ENCODE peak calls at places on chromosome 9, in eight cellular contexts. Y is heart left ventricle, B is right lobe of liver, G is thyroid gland, T is A549, Z is esophagus squamous epithelium, O is sigmoid colon, Q is uterus. C is an unnamed sample. For H3K4me1, the result is how much of the 10 kb centered on the place peaks cover.

GRCh38 chr9:35836595-35836994 is 7.6 kb downstream of the TMEM8B start:
- DNase-seq in Z (no peak), Q (no peak), Y (no peak), G (no peak), O (peak), B (no peak), T (no peak), C (no peak)

GRCh38 chr9:131738838-131739191 is 1.1 kb downstream of the RAPGEF1 start:
- DNase-seq in Y (no peak), T (no peak), B (peak), G (peak), O (no peak), Z (no peak), Q (no peak), C (peak)

GRCh38 chr9:2181794-2182193 is 166.6 kb downstream of the SMARCA2 start:
- DNase-seq in Q (no peak), T (peak), Y (no peak), Z (no peak), B (no peak), O (no peak), G (peak), C (peak)

GRCh38 chr9:98080346-98080745 is 23.8 kb downstream of the NANS start:
- DNase-seq in G (no peak), Z (no peak), Y (no peak), O (no peak), Q (no peak), T (no peak), B (no peak), C (no peak)

GRCh38 chr9:5042661-5043178 is 57.6 kb downstream of the JAK2 start:
- DNase-seq in O (no peak), Z (no peak), B (no peak), T (no peak), Y (no peak), G (no peak), Q (no peak), C (no peak)

GRCh38 chr9:135039916-135040645 is 47.4 kb upstream of the OLFM1 start:
- DNase-seq in Y (no peak), Z (no peak), B (no peak), G (peak), T (no peak), O (peak), Q (no peak), C (peak)

GRCh38 chr9:115015018-115015635 is 84.7 kb upstream of the TNFSF8 start:
- DNase-seq in O (no peak), T (peak), Q (no peak), Y (no peak), Z (no peak), B (no peak), G (peak), C (peak)

GRCh38 chr9:124309665-124310064 is 51.9 kb downstream of the NEK6 start:
- DNase-seq in T (peak), G (no peak), Y (no peak), Q (peak), B (no peak), O (no peak), Z (no peak), C (no peak)

GRCh38 chr9:3939820-3940219 is 360.0 kb downstream of the GLIS3 start:
- DNase-seq in O (no peak), B (no peak), T (no peak), Z (no peak), Q (no peak), Y (no peak), G (no peak), C (no peak)

GRCh38 chr9:94799578-94800264 is 73.2 kb downstream of the AOPEP start:
- DNase-seq in Z (no peak), T (peak), O (no peak), B (no peak), Q (no peak), G (no peak), Y (no peak), C (no peak)

GRCh38 chr9:95091574-95091970 is 225.9 kb downstream of the FANCC start:
- DNase-seq in Y (no peak), G (peak), T (peak), O (no peak), B (no peak), Q (no peak), Z (no peak), C (no peak)

GRCh38 chr9:134775552-134775951 is 105.1 kb upstream of the FCN2 start:
- DNase-seq in Y (no peak), G (peak), B (no peak), Q (no peak), O (no peak), Z (no peak), T (no peak), C (no peak)

GRCh38 chr9:78314953-78315870 is 18.3 kb downstream of the PSAT1 start:
- DNase-seq in Y (no peak), B (no peak), T (no peak), G (no peak), Q (no peak), Z (no peak), O (no peak), C (no peak)

GRCh38 chr9:6184749-6185645 is 30.6 kb upstream of the IL33 start:
- DNase-seq in G (peak), Y (peak), T (no peak), Q (peak), B (no peak), O (no peak), Z (no peak), C (no peak)

GRCh38 chr9:130997395-130997684 is 11.6 kb upstream of the LAMC3 start:
- DNase-seq in T (no peak), Q (no peak), Z (no peak), O (no peak), Y (no peak), B (no peak), G (no peak), C (no peak)

GRCh38 chr9:77946969-77947368 is 84.6 kb downstream of the GNAQ start:
- DNase-seq in G (no peak), Z (no peak), Q (no peak), T (no peak), B (no peak), Y (no peak), O (no peak), C (no peak)

GRCh38 chr9:78605029-78605930 is 308.4 kb downstream of the PSAT1 start:
- DNase-seq in Q (no peak), Y (no peak), O (no peak), T (no peak), G (no peak), Z (no peak), B (no peak), C (no peak)

GRCh38 chr9:3912260-3912659 is 386.5 kb upstream of the RFX3 start:
- DNase-seq in G (no peak), B (no peak), Q (no peak), Y (no peak), T (no peak), Z (no peak), O (no peak), C (no peak)

GRCh38 chr9:13529321-13530104 is 250.0 kb upstream of the MPDZ start:
- DNase-seq in B (no peak), O (no peak), Y (no peak), Z (no peak), T (no peak), Q (no peak), G (no peak), C (no peak)

GRCh38 chr9:93071464-93071863 is 13.0 kb downstream of the SUSD3 start:
- DNase-seq in B (no peak), O (no peak), Q (peak), G (no peak), Z (no peak), Y (no peak), T (peak), C (no peak)

GRCh38 chr9:137619240-137620090 is 660 bp downstream of the EHMT1 start:
- DNase-seq in Q (no peak), B (peak), T (no peak), G (peak), O (peak), Z (no peak), Y (no peak), C (no peak)

GRCh38 chr9:82363666-82364065 is 375.1 kb downstream of the SPATA31D1 start:
- DNase-seq in Y (no peak), G (no peak), T (no peak), Q (no peak), O (no peak), B (no peak), Z (no peak), C (no peak)

GRCh38 chr9:88182501-88182900 is 44.2 kb upstream of the SPATA31C2 start:
- DNase-seq in G (no peak), O (no peak), Y (no peak), T (no peak), Q (no peak), Z (no peak), B (no peak), C (no peak)

GRCh38 chr9:122016789-122017188 is 76.3 kb downstream of the TTLL11 start:
- DNase-seq in O (no peak), G (peak), Y (no peak), Z (no peak), B (no peak), Q (peak), T (no peak), C (no peak)

GRCh38 chr9:73151653-73152382 is at the start of gene ANXA1:
- DNase-seq in B (no peak), G (no peak), Q (no peak), O (no peak), T (peak), Y (peak), Z (no peak), C (no peak)
- H3K4me3 ChIP-seq in B (peak), G (peak), Q (peak), O (peak), T (peak), Y (peak), Z (peak), C (peak)

GRCh38 chr9:72460342-72461312 is 60.8 kb upstream of the TMC1 start:
- DNase-seq in G (no peak), Q (no peak), B (no peak), Z (no peak), O (no peak), T (peak), Y (no peak), C (no peak)

GRCh38 chr9:72457366-72457765 is 64.0 kb upstream of the TMC1 start:
- DNase-seq in B (no peak), Z (no peak), Y (no peak), Q (no peak), T (no peak), G (no peak), O (no peak), C (no peak)

GRCh38 chr9:72458153-72458552 is 63.3 kb upstream of the TMC1 start:
- DNase-seq in T (no peak), G (no peak), B (no peak), Q (no peak), Z (no peak), O (no peak), Y (no peak), C (no peak)

GRCh38 chr9:72462340-72462739 is 59.1 kb upstream of the TMC1 start:
- DNase-seq in T (peak), O (no peak), G (no peak), B (no peak), Q (no peak), Z (no peak), Y (no peak), C (no peak)

GRCh38 chr9:72459308-72459707 is 62.1 kb upstream of the TMC1 start:
- DNase-seq in Z (no peak), B (no peak), G (no peak), O (no peak), Q (no peak), Y (no peak), T (no peak), C (no peak)
- TF ChIP-seq POLR2A in Z (no peak), B (no peak), G (no peak), O (no peak), Q (no peak), Y (no peak), T (no peak), C (no peak)

DNA sequence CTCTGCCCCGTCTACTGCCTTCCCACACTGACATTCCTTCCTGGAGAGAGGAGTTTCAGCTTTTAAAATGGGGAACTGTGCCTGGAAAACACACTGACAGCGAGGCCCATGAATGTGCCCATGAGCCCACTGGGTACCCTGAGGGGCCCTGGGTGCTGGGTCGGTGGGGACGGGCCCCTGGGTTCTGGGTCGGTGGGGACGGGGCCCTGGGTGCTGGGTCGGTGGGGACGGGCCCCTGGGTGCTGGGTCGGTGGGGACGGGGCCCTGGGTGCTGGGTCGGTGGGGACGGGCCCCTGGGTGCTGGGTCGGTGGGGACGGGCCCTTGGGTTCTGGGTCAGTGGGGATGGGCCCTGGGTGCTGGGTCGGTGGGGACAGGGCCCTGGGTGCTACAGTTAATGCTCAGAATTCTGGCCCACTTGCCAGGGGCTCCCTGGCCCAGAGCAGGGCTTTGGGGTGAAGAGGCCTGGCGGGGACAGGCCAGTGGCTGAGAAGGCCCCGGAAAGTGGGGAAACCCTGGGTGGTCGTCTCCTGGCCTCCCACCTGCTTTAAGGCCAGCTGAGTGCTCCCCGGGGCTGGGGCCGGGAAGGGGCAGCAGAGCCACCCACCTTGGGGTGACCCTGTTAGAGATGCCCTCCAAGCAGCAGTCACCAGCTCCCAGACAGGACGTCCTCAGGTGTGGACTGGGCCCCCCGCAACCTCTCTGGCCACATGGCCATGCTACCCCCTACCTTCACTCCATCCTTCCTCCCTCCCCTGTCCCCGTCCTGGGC is 2.5 kb downstream of the GPSM1 start:
- DNase-seq in Y (no peak), O (no peak), B (no peak), G (no peak), Q (no peak), Z (no peak), T (no peak), C (no peak)
- H3K4me1 ChIP-seq in Y (under half), O (under half), B (under half), G (under half), Q (under half), Z (under half), T (under half), C (under half)

DNA sequence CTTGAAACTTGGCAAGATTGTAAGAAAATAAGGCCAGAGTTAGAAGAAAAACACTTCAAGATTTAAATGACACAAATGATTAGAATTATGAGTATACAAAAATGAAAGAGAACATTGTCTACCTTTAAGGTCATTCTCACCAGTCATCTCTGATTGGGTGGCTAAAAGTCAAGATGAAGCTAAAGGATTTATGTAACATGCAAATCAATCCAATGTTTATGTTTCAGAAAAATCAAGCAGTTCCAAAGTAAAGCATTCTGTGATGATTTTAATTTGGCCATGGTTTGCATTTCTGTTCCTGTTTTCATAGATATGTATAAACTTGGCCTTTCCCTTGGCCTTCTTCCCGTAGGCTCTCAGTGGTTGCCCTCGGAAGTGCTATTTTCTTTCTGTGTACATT is 1105.4 kb upstream of the DMAC1 start:
- DNase-seq in B (no peak), Q (no peak), O (no peak), T (no peak), Z (no peak), G (peak), Y (no peak), C (no peak)
- H3K4me3 ChIP-seq in B (no peak), Q (no peak), O (no peak), T (no peak), Z (no peak), G (no peak), Y (no peak), C (no peak)

DNA sequence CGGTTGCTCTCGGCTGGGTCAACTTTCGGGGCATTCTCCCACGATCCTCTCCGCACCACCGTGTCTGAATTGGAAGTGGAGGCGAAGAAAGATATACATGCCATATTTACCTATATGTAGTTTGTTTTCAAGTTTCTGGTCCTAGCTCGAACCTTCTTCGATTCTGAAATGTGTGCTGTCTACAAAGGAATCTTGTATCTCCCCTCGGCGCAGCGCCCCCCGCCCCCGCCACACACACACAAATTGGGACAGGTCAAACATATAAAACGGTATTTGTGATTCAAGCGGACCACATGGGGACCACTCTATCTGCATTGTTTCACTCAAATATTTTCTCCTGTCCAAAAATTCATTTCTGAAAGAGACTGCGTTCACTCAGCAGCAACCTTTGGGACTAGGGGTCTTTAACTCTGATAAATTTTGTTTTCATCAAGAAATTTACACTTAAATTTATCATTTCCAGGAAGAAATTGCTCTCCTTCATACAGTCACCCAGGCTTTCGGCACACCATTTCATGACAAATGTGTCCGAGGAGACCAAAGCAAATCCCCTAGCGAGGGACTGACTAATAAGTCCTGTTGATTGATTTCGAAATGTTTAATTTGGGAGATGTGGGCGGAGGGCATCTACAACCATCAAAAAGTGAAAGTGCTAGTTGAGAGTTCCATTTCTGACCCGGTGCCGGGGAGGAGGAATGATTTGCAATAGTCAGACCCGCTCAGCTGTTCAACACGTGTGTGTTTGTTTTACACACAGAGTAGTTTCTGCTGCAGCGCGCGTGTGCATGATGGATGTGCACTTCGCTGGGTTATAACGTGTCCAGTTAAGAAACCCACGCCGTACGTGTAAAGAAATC is 1.1 kb upstream of the NR4A3 start:
- DNase-seq in O (peak), Z (no peak), T (peak), Q (peak), Y (peak), G (peak), B (peak), C (peak)
- TF ChIP-seq POLR2A in O (peak), Z (no peak), T (no peak), Q (no peak), Y (no peak), G (no peak), B (peak), C (no peak)

GRCh38 chr9:112328545-112328944 is 4.9 kb downstream of the PTBP3 start:
- DNase-seq in Z (no peak), T (no peak), O (no peak), G (no peak), Q (no peak), Y (no peak), B (no peak), C (no peak)

GRCh38 chr9:112325127-112325526 is 8.3 kb downstream of the PTBP3 start:
- DNase-seq in B (no peak), Z (no peak), T (no peak), G (no peak), Q (no peak), Y (no peak), O (no peak), C (no peak)

GRCh38 chr9:112327718-112328450 is 5.5 kb downstream of the PTBP3 start:
- DNase-seq in B (no peak), T (no peak), O (no peak), Y (no peak), G (no peak), Z (no peak), Q (no peak), C (no peak)

GRCh38 chr9:112325600-112325999 is 7.8 kb downstream of the PTBP3 start:
- DNase-seq in B (no peak), T (no peak), Q (no peak), O (no peak), Z (no peak), Y (no peak), G (no peak), C (no peak)

DNA sequence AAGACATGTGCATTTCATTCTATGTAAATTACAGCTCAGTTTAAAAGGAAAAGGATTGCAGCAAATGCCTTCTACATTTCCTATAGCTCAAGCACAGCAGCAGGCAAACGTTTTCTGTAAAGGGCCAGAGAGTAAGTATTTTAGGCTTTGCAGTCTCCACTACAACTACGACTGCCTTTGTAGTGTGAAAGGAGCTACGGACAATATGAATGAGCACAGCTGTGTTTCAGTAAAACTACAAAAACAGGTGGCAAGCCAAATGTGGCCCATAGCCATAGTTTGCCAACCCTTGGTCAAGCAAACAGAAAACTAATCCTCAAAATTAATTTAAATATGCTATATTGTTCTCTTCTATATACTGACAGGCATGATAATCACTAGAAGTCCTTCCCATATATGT is 7.2 kb downstream of the PTBP3 start:
- DNase-seq in G (no peak), Q (no peak), O (no peak), Z (no peak), Y (no peak), T (no peak), B (no peak), C (no peak)
- H3K4me1 ChIP-seq in G (under half), Q (under half), O (under half), Z (under half), Y (under half), T (under half), B (under half), C (under half)

GRCh38 chr9:86955003-86955402 is 7.7 kb upstream of the GAS1 start:
- DNase-seq in Y (no peak), Q (no peak), O (no peak), B (no peak), Z (no peak), G (no peak), T (no peak), C (no peak)
- H3K4me3 ChIP-seq in Y (no peak), Q (no peak), O (no peak), B (no peak), Z (no peak), G (no peak), T (no peak), C (no peak)